ENCODE peak calls at places on chromosomes 11 and 22, in four cellular contexts. I is H1, B is H9, Y is IMR-90. F is an unnamed sample.

GRCh38 chr11:116614306-116615210 is 158.2 kb downstream of the BUD13 start:
- DNase-seq in Y (no peak), I (no peak), B (no peak), F (no peak)

GRCh38 chr11:88086297-88086696 is 88.9 kb downstream of the RAB38 start:
- DNase-seq in B (no peak), Y (no peak), I (no peak), F (no peak)

GRCh38 chr11:45658292-45658991 is 7.0 kb downstream of the CHST1 start:
- DNase-seq in I (peak), Y (peak), B (peak), F (peak)

GRCh38 chr11:32318071-32318815 is 117.1 kb downstream of the WT1 start:
- DNase-seq in B (no peak), Y (no peak), I (no peak), F (no peak)

GRCh38 chr11:15878756-15879155 is 477.6 kb downstream of the SOX6 start:
- DNase-seq in B (no peak), I (no peak), Y (no peak), F (no peak)

GRCh38 chr11:2540521-2541320 is 95.9 kb downstream of the KCNQ1 start:
- DNase-seq in Y (no peak), B (no peak), I (no peak), F (no peak)

GRCh38 chr22:27113211-27114030 is 456.0 kb downstream of the MIAT start:
- DNase-seq in B (no peak), Y (peak), I (no peak), F (peak)

GRCh38 chr22:45376009-45376408 is 37.4 kb downstream of the SMC1B start:
- DNase-seq in B (no peak), Y (no peak), I (no peak), F (no peak)

GRCh38 chr11:47257518-47258316 is at the start of gene NR1H3:
- DNase-seq in I (peak), Y (peak), B (peak), F (peak)

GRCh38 chr11:90434858-90435257 is 212.0 kb upstream of the CHORDC1 start:
- DNase-seq in I (no peak), Y (no peak), B (no peak), F (peak)

GRCh38 chr11:128555606-128556005 is 31.8 kb downstream of the ETS1 start:
- DNase-seq in I (no peak), B (peak), Y (no peak), F (peak)

GRCh38 chr22:41332217-41332616 is 30.9 kb downstream of the ZC3H7B start:
- DNase-seq in I (no peak), Y (no peak), B (no peak), F (no peak)
- H4K5ac ChIP-seq in I (no peak), Y (no peak), B (no peak), F (no peak)

DNA sequence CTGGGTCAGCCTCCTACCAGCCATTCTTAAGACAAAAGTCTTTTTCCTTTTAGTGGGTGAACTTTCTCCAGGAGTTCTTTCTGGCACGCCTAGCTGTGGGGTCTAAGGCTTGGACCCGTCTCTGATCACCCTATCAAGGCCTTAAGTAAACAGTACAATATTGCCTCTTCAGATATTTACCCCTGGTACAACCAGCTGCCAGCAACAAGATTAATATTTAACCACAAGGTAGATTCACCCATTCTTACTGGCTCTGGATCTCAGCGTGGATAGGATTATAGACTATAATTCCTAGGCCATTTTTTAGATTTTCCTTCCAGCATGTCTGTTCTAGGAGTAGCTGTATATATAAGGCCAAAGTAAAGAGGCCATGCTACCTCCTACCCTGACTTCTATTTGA is 109.8 kb upstream of the SYN3 start:
- DNase-seq in B (no peak), I (no peak), Y (no peak), F (no peak)
- H4K5ac ChIP-seq in B (no peak), I (no peak), Y (no peak), F (no peak)

GRCh38 chr11:85991514-85991913 is 77.4 kb downstream of the PICALM start:
- DNase-seq in Y (no peak), I (no peak), B (no peak), F (no peak)

GRCh38 chr11:85988780-85989179 is 80.1 kb downstream of the PICALM start:
- DNase-seq in I (no peak), B (no peak), Y (no peak), F (no peak)
- H4K5ac ChIP-seq in I (no peak), B (no peak), Y (no peak), F (no peak)

GRCh38 chr11:863389-864117 is 20.9 kb downstream of the TSPAN4 start:
- DNase-seq in I (peak), Y (no peak), B (no peak), F (no peak)

GRCh38 chr11:862704-863388 is 20.2 kb downstream of the TSPAN4 start:
- DNase-seq in B (no peak), I (peak), Y (no peak), F (no peak)

GRCh38 chr11:860238-861104 is 17.8 kb downstream of the TSPAN4 start:
- DNase-seq in Y (no peak), I (no peak), B (no peak), F (no peak)

GRCh38 chr11:861105-861479 is 18.4 kb downstream of the TSPAN4 start:
- DNase-seq in I (no peak), B (no peak), Y (no peak), F (no peak)

GRCh38 chr11:862028-862703 is 19.5 kb downstream of the TSPAN4 start:
- DNase-seq in Y (no peak), I (peak), B (no peak), F (no peak)
- H4K5ac ChIP-seq in Y (no peak), I (no peak), B (no peak), F (no peak)

GRCh38 chr11:72592698-72593097 is 81.5 kb downstream of the PDE2A start:
- DNase-seq in B (no peak), Y (no peak), I (no peak), F (no peak)

GRCh38 chr11:72591023-72591422 is 83.2 kb downstream of the PDE2A start:
- DNase-seq in B (no peak), I (no peak), Y (no peak), F (no peak)

GRCh38 chr11:72589802-72590761 is 84.1 kb downstream of the PDE2A start:
- DNase-seq in Y (no peak), B (peak), I (peak), F (peak)

GRCh38 chr11:72594493-72595291 is 79.5 kb downstream of the PDE2A start:
- DNase-seq in Y (no peak), I (no peak), B (no peak), F (no peak)

DNA sequence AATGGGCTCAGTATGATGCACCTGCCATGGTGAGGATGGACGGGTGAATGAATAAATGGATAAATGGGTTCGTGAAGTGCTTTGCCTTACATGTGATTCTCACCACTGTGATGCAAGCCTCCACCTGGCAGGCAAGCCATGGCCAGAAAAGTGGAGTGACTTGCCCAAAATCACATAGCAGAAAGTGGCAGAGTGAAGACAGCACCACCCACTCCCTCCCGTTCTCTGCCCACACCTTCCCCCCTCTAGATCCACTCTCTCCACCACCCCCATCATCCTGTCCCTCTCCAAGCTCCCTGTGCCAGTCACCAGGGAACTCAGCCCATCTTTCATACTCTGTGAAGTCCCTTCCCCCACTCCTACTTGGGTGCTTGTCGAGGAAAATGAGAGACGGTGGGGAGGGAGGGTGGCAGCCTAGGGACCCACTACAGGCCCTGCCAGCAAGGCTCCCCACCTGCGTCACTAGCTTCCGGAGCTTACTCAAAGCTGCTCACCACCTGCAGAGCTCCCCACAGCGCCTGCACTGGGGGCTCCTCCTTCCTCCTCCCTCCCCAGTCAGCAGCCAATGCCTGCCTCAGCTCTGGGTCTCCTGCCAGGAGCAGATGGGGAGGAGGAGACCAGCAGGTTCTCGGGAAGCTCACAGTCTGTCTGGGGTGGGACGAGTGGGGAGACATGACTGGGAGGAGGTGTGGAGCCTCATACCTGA is 82.3 kb downstream of the PDE2A start:
- DNase-seq in Y (no peak), I (no peak), B (no peak), F (no peak)
- H4K5ac ChIP-seq in Y (no peak), I (no peak), B (no peak), F (no peak)

GRCh38 chr22:40594924-40595323 is 41.6 kb downstream of the MRTFA start:
- DNase-seq in Y (peak), I (no peak), B (no peak), F (peak)
- H4K5ac ChIP-seq in Y (no peak), I (no peak), B (no peak), F (no peak)

DNA sequence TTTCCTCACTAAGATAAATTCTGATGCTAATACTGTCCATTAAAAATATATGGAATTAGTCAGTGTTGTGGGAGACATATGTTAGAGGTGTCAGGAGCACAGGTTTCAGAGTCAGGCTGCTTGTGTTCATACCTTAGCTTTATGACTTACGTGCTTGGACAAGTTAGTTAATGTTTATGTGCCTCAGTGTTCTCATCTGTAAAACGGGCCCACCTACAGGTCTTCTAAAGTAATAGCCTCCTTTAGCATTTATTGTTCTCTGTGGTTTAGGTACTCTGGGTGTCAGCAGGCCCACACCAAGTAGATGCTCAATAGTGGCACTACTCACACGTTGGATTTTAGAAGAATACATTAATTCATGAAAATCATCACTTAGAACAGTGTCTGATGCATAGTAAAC is 308.7 kb upstream of the ZC3H12C start:
- DNase-seq in I (no peak), Y (no peak), B (no peak), F (no peak)
- H4K5ac ChIP-seq in I (no peak), Y (no peak), B (no peak), F (peak)

GRCh38 chr11:33344611-33345010 is 87.4 kb downstream of the HIPK3 start:
- DNase-seq in B (no peak), I (no peak), Y (peak), F (no peak)
- H4K5ac ChIP-seq in B (no peak), I (no peak), Y (no peak), F (no peak)